ENCODE peak calls at places on chromosomes 7 and 10, in nine cellular contexts. T is substantia nigra; G is coronary artery; D is caudate nucleus; E is nephron progenitor cell; Q is cardiac muscle cell; F is activated T-helper 9 cell treated with anti-CD3 and anti-CD28 coated beads, Interleukin-2, amount 50 U/mL, for 16 hours; K is DMS 273 treated with DMSO at 0.1 percent for 48 hours; V is neural progenitor cell. A is an unnamed sample.

GRCh38 chr10:49837096-49837495 is 75.0 kb upstream of the OGDHL start:
- DNase-seq in Q (no peak), V (no peak), T (no peak), E (no peak), G (no peak), D (no peak), F (no peak), K (no peak), A (no peak)

GRCh38 chr7:38834357-38834756 is 74.6 kb downstream of the VPS41 start:
- DNase-seq in Q (no peak), E (no peak), D (no peak), K (no peak), F (no peak), V (no peak), G (no peak), T (no peak), A (no peak)

GRCh38 chr7:47581442-47581820 is 480 bp downstream of the TNS3 start:
- DNase-seq in Q (peak; percentile 48), F (no peak), D (no peak), T (no peak), K (no peak), V (peak; percentile 59), E (peak; percentile 67), G (peak; percentile 76), A (peak; percentile 54)

GRCh38 chr10:110220383-110220782 is 13.0 kb downstream of the MXI1 start:
- DNase-seq in E (no peak), T (peak; percentile 33), D (peak; percentile 62), Q (no peak), F (no peak), G (no peak), K (no peak), V (no peak), A (no peak)

GRCh38 chr10:5632430-5632829 is 34.0 kb downstream of the ASB13 start:
- DNase-seq in G (no peak), E (no peak), Q (no peak), D (no peak), K (no peak), V (no peak), T (no peak), F (no peak), A (peak; percentile 42)

GRCh38 chr10:35579726-35580420 is 25.3 kb upstream of the GJD4 start:
- DNase-seq in E (no peak), V (no peak), Q (no peak), T (no peak), K (no peak), G (no peak), F (no peak), D (no peak), A (no peak)

GRCh38 chr10:67629461-67629971 is 66.5 kb downstream of the CTNNA3 start:
- DNase-seq in D (no peak), V (peak; percentile 5), T (no peak), Q (peak; percentile 6), G (no peak), F (no peak), K (peak; percentile 74), E (no peak), A (peak; percentile 84)

GRCh38 chr7:150556521-150557138 is 10.6 kb upstream of the GIMAP4 start:
- DNase-seq in E (no peak), Q (no peak), G (no peak), K (no peak), F (no peak), D (no peak), V (no peak), T (no peak), A (no peak)

GRCh38 chr7:131555565-131556054 is 818 bp downstream of the PODXL start:
- DNase-seq in E (peak; percentile 14), D (no peak), Q (no peak), F (no peak), V (peak; percentile 28), K (no peak), T (no peak), G (no peak), A (no peak)